ENCODE peak calls at places on chromosome 15, in nine cellular contexts. X is uterus, Z is AG10803, V is caudate nucleus, C is amniotic stem cell, K is glutamatergic neuron, L is left ventricle myocardium inferior, Y is T-helper 2 cell, Q is NCI-H2029 treated with DMSO at 0.1 percent for 48 hours. M is an unnamed sample.

GRCh38 chr15:90571063-90571541 is 41.4 kb downstream of the CRTC3 start:
- DNase-seq in Q (no peak), X (no peak), C (no peak), Y (no peak), V (no peak), L (peak; percentile 38), Z (peak; percentile 55), K (no peak), M (peak; percentile 44)

GRCh38 chr15:81184188-81184587 is 12.5 kb upstream of the IL16 start:
- DNase-seq in C (no peak), Z (peak; percentile 96), Y (no peak), Q (no peak), X (no peak), K (no peak), V (no peak), L (no peak), M (no peak)

GRCh38 chr15:78368115-78368514 is 28.0 kb downstream of the CRABP1 start:
- DNase-seq in Z (no peak), X (no peak), L (no peak), K (no peak), V (no peak), Q (no peak), Y (no peak), C (no peak), M (no peak)

GRCh38 chr15:67043939-67044771 is 21.2 kb upstream of the SMAD3 start:
- DNase-seq in C (peak; percentile 62), Z (peak; percentile 96), Q (no peak), X (no peak), L (no peak), Y (no peak), K (no peak), V (no peak), M (no peak)

GRCh38 chr15:96087180-96087886 is 243.2 kb upstream of the NR2F2 start:
- DNase-seq in Z (no peak), K (no peak), V (no peak), Y (no peak), Q (no peak), L (no peak), X (no peak), C (no peak), M (no peak)

GRCh38 chr15:49645937-49646336 is 25.1 kb downstream of the DTWD1 start:
- DNase-seq in Z (peak; percentile 74), Q (peak; percentile 6), X (peak; percentile 45), L (no peak), C (no peak), Y (no peak), V (no peak), K (no peak), M (no peak)

GRCh38 chr15:90774731-90775521 is 57.8 kb downstream of the BLM start:
- DNase-seq in L (no peak), X (no peak), V (no peak), Q (no peak), K (no peak), Y (no peak), C (peak; percentile 4), Z (peak; percentile 66), M (no peak)

GRCh38 chr15:80595391-80595790 is 99.7 kb upstream of the ABHD17C start:
- DNase-seq in Z (no peak), Q (no peak), K (no peak), C (no peak), X (no peak), L (no peak), Y (no peak), V (no peak), M (no peak)

GRCh38 chr15:99671926-99672701 is 61.1 kb downstream of the LYSMD4 start:
- DNase-seq in C (no peak), X (no peak), Y (no peak), K (no peak), V (no peak), L (no peak), Q (no peak), Z (no peak), M (no peak)

GRCh38 chr15:75929799-75930565 is 26.3 kb downstream of the FBXO22 start:
- DNase-seq in C (no peak), K (no peak), X (no peak), L (no peak), Q (no peak), Y (no peak), Z (no peak), V (no peak), M (no peak)

GRCh38 chr15:36361351-36361870 is 218.0 kb upstream of the CDIN1 start:
- DNase-seq in K (no peak), C (peak; percentile 3), Q (no peak), Z (peak; percentile 25), X (no peak), L (no peak), V (no peak), Y (no peak), M (no peak)

GRCh38 chr15:34349769-34350168 is 6.7 kb downstream of the NUTM1 start:
- DNase-seq in Y (no peak), X (no peak), K (no peak), V (no peak), Q (no peak), L (no peak), C (no peak), Z (no peak), M (no peak)

GRCh38 chr15:91909574-91909973 is 56.1 kb downstream of the SLCO3A1 start:
- DNase-seq in V (no peak), C (no peak), L (no peak), Q (no peak), X (no peak), K (peak; percentile 28), Z (no peak), Y (no peak), M (no peak)

GRCh38 chr15:100602822-100603393 is 519 bp downstream of the ASB7 start:
- DNase-seq in C (no peak), Q (no peak), Z (peak; percentile 17), L (no peak), V (no peak), X (no peak), Y (no peak), K (peak; percentile 70), M (no peak)

GRCh38 chr15:73794501-73795133 is 41.5 kb upstream of the INSYN1 start:
- DNase-seq in Y (no peak), V (no peak), X (no peak), C (no peak), K (no peak), Q (no peak), L (no peak), Z (no peak), M (no peak)

GRCh38 chr15:99983894-99984293 is 250.7 kb upstream of the LYSMD4 start:
- DNase-seq in K (no peak), L (no peak), Y (no peak), Z (no peak), V (no peak), C (no peak), X (no peak), Q (no peak), M (no peak)

GRCh38 chr15:42194502-42194901 is 13.6 kb downstream of the VPS39 start:
- DNase-seq in Y (no peak), Q (no peak), K (no peak), V (no peak), Z (peak; percentile 22), X (no peak), L (no peak), C (no peak), M (no peak)

GRCh38 chr15:75431250-75431649 is 20.2 kb downstream of the SIN3A start:
- DNase-seq in L (no peak), C (no peak), Q (no peak), V (no peak), X (no peak), Y (no peak), Z (no peak), K (no peak), M (no peak)